ENCODE peak calls at places on chromosome 4, in four cellular contexts. V, E, M and Y are unnamed samples.

GRCh38 chr4:16603178-16603577 is 295.3 kb downstream of the LDB2 start:
- DNase-seq in V (no peak), E (no peak), M (no peak), Y (no peak)

GRCh38 chr4:180665994-180666818 is 1577.0 kb upstream of the TENM3 start:
- DNase-seq in V (peak), M (peak), E (peak), Y (peak)

GRCh38 chr4:150579591-150580234 is 2.2 kb upstream of the MAB21L2 start:
- DNase-seq in E (no peak), M (peak), V (peak), Y (peak)

GRCh38 chr4:36213956-36214355 is 30.4 kb downstream of the ARAP2 start:
- DNase-seq in E (no peak), V (no peak), M (no peak), Y (no peak)

GRCh38 chr4:126023946-126024345 is 709.2 kb downstream of the FAT4 start:
- DNase-seq in M (peak), E (no peak), V (no peak), Y (no peak)

GRCh38 chr4:63296773-63297172 is 1112.5 kb downstream of the TECRL start:
- DNase-seq in M (no peak), E (no peak), V (no peak), Y (peak)

GRCh38 chr4:122759639-122760310 is 27.3 kb downstream of the BBS12 start:
- DNase-seq in V (no peak), E (no peak), M (peak), Y (peak)

GRCh38 chr4:123244233-123244632 is 152.4 kb upstream of the SPRY1 start:
- DNase-seq in E (peak), M (peak), V (peak), Y (peak)

GRCh38 chr4:48127231-48127881 is 6.7 kb downstream of the TXK start:
- DNase-seq in V (no peak), E (no peak), M (no peak), Y (peak)

GRCh38 chr4:95867919-95868318 is 28.0 kb downstream of the PDHA2 start:
- DNase-seq in E (no peak), V (no peak), M (peak), Y (peak)

GRCh38 chr4:25466966-25467697 is 90.1 kb downstream of the ANAPC4 start:
- DNase-seq in V (no peak), M (no peak), E (peak), Y (peak)

GRCh38 chr4:155208258-155209054 is at the start of gene NPY2R:
- DNase-seq in E (no peak), M (no peak), V (no peak), Y (peak)

GRCh38 chr4:145195167-145195952 is 15.0 kb upstream of the OTUD4 start:
- DNase-seq in M (no peak), V (no peak), E (no peak), Y (no peak)

GRCh38 chr4:138087181-138087714 is 154.9 kb downstream of the SLC7A11 start:
- DNase-seq in V (no peak), E (no peak), M (no peak), Y (no peak)
- H3K27ac ChIP-seq in V (no peak), E (no peak), M (no peak), Y (no peak)

GRCh38 chr4:876780-877179 is 50.9 kb upstream of the CPLX1 start:
- DNase-seq in E (no peak), V (no peak), M (no peak), Y (no peak)
- TF ChIP-seq CTCF in E (peak), V (no peak), M (no peak), Y (no peak)

DNA sequence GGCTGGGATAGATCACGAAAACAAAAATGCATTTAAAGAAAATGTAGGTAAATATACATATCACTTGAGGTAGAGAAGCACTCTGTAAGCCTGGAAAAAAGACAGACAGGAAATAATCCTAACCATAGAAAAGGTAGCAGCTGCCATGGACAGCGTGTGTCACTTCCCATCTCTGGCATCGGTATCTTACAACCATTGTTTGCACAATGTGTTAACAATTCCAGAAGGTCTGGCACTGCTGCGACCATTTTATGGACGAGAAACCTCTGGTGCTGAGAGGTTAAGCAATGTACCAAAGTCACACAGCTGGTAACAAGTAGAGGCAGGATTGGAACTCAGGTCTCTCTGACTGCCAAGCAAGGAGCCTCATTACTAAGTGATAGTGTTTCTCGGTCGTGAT is 1.7 kb upstream of the MTNR1A start:
- DNase-seq in E (peak), V (no peak), M (no peak), Y (no peak)
- H3K4me3 ChIP-seq in E (no peak), V (no peak), M (no peak), Y (no peak)

GRCh38 chr4:100795581-100795980 is 277.8 kb upstream of the EMCN start:
- DNase-seq in M (no peak), E (no peak), V (no peak), Y (no peak)

GRCh38 chr4:100789991-100790390 is 272.2 kb upstream of the EMCN start:
- DNase-seq in V (no peak), M (no peak), E (no peak), Y (no peak)

GRCh38 chr4:100786481-100786880 is 268.7 kb upstream of the EMCN start:
- DNase-seq in M (no peak), V (no peak), E (no peak), Y (no peak)

GRCh38 chr4:100796333-100796732 is 278.5 kb upstream of the EMCN start:
- DNase-seq in E (no peak), V (no peak), M (no peak), Y (no peak)

DNA sequence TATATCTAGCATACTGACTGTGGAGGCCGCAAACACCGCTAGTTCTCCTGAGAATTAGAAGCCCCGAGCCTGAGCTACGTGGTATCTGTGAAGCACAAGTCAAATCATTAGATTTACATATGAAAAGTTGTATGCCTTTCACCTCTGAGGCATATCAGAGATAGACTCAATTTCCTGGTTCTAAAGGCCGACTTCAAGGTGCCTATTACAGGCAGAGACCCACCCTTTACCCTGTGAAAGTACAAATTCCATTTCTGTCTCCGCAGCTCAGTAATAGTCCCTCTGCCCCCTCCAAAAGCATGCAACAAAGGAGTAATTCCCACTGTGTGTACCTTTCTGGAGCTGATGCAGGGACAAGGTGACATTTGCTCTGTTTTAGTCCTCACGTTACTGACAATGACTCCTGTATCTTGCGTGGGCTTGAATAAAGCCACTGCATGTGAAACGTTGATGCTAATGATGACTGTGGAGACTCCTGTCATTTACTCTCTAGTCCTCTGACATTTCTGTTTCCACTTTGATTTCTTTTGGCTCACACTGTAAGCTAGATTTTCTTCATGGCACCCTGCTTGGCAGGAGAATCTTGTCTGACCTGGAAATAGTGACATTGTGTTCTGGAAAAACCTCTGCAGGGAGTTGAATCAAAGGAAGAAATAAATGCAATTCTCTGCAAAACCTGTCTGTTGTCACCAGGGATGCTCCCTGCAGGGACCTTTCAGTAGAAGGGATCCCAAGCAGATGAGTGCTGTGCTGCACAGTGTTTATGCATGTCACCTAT is 273.2 kb upstream of the EMCN start:
- DNase-seq in M (no peak), E (no peak), V (no peak), Y (no peak)
- H3K27ac ChIP-seq in M (no peak), E (no peak), V (no peak), Y (no peak)

GRCh38 chr4:15542795-15543194 is 73.1 kb downstream of the CC2D2A start:
- DNase-seq in M (no peak), V (peak), E (no peak), Y (no peak)
- TF ChIP-seq CTCF in M (no peak), V (no peak), E (no peak), Y (no peak)

GRCh38 chr4:80199947-80200346 is 2.6 kb downstream of the PRDM8 start:
- DNase-seq in V (no peak), M (no peak), E (no peak), Y (no peak)
- H3K4me3 ChIP-seq in V (no peak), M (peak), E (no peak), Y (no peak)

DNA sequence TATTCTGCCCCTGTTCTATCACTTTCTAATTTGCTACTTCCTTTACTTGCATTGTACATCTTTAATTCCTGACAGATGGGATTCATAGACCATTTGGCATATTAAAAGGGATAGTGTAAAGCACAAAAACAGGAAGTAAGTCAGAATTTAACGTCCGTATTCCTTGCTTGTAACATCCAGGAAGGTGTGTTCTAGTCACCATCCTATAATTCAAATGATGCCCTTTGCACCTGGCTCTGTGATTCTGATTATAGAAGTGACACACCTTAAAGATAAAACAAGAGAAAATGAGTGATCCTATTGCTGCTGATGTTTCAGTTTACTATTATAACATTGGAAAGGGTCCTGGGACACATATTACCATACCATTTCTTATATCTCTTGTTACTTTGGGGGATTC is 238.7 kb upstream of the NR3C2 start:
- DNase-seq in V (no peak), M (no peak), E (no peak), Y (no peak)
- H3K27ac ChIP-seq in V (no peak), M (no peak), E (no peak), Y (no peak)

DNA sequence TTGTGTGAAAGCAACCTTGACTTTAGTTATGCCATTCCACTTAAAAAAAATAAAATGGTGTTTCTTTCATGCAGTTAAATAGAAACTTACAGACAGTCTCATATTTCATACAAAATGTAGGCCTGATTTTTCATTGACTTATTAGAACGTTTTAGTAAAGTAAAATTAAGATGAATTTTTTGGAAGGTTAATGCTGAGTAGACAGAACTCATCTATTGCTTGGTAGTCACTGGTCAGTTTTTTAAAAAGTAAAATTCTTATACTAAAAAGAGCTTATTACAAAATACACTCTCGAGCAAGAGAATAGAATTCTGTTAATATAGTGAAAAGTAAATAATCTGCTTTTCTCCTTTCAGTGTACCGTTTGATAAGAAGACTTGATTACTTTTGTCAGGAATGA is 21.4 kb upstream of the MOB1B start:
- DNase-seq in M (no peak), V (no peak), E (no peak), Y (no peak)
- TF ChIP-seq CTCF in M (no peak), V (no peak), E (no peak), Y (no peak)

DNA sequence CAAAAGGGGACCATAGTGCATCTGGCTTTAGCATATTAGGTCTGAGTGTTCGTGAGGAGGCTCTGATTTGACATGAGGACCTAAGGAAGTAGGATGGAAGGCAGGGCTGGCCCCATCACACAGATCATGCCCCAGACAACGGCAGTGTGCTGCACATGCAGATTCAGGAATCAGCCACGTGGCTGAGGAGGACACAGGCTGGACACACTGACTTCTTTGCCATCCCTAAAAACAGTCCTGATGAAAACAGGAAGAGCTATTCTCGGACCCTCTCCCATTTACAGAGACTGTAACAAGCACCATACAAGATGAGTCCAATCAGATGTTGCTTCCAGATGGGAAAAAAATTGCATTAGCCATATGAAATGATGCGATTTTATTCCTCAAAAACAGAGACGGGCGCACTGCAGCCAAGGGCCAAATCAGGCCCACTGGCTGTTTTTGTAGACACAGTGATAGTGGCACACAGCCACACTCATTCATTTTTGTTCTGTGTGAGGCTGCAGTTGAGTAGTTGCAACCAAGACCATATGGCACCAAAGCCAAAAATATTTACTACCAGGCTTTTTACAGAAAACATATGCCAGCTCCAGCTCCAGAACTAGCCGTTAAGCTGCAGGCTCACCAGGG is 41.0 kb downstream of the ACSL1 start:
- DNase-seq in E (no peak), V (no peak), M (no peak), Y (no peak)
- H3K4me3 ChIP-seq in E (no peak), V (no peak), M (no peak), Y (no peak)

GRCh38 chr4:92519727-92520126 is 216.0 kb downstream of the GRID2 start:
- DNase-seq in M (no peak), E (no peak), V (no peak), Y (no peak)
- H3K27ac ChIP-seq in M (no peak), E (no peak), V (no peak), Y (no peak)